ENCODE peak calls at places on chromosomes 1 and 21, in five cellular contexts. One of them, this sample, is unnamed.

GRCh38 chr1:229204863-229205777 is 65.8 kb upstream of the RAB4A start:
- DNase-seq in SK-N-DZ: no peak
- DNase-seq in CD8-positive, alpha-beta memory T cell: no peak
- DNase-seq in A172: no peak
- DNase-seq in stimulated activated CD4-positive, alpha-beta T cell treated with anti-CD3 and anti-CD28 coated beads, TNF-alpha, amount 100 ng/mL, for 1 hour: no peak
- DNase-seq in this sample: no peak

GRCh38 chr1:224377676-224378006 is 21.0 kb downstream of the CNIH4 start:
- DNase-seq in SK-N-DZ: no peak
- DNase-seq in CD8-positive, alpha-beta memory T cell: no peak
- DNase-seq in A172: peak; percentile 67
- DNase-seq in stimulated activated CD4-positive, alpha-beta T cell treated with anti-CD3 and anti-CD28 coated beads, TNF-alpha, amount 100 ng/mL, for 1 hour: no peak
- DNase-seq in this sample: no peak

GRCh38 chr1:233237623-233238022 is 57.9 kb downstream of the PCNX2 start:
- DNase-seq in SK-N-DZ: no peak
- DNase-seq in CD8-positive, alpha-beta memory T cell: no peak
- DNase-seq in A172: no peak
- DNase-seq in stimulated activated CD4-positive, alpha-beta T cell treated with anti-CD3 and anti-CD28 coated beads, TNF-alpha, amount 100 ng/mL, for 1 hour: no peak
- DNase-seq in this sample: no peak

GRCh38 chr1:235035928-235036327 is 92.7 kb downstream of the TOMM20 start:
- DNase-seq in CD8-positive, alpha-beta memory T cell: no peak
- DNase-seq in stimulated activated CD4-positive, alpha-beta T cell treated with anti-CD3 and anti-CD28 coated beads, TNF-alpha, amount 100 ng/mL, for 1 hour: no peak
- DNase-seq in A172: no peak
- DNase-seq in SK-N-DZ: no peak
- DNase-seq in this sample: no peak

GRCh38 chr1:94962745-94963265 is 35.9 kb upstream of the CNN3 start:
- DNase-seq in A172: peak; percentile 32
- DNase-seq in SK-N-DZ: no peak
- DNase-seq in CD8-positive, alpha-beta memory T cell: no peak
- DNase-seq in stimulated activated CD4-positive, alpha-beta T cell treated with anti-CD3 and anti-CD28 coated beads, TNF-alpha, amount 100 ng/mL, for 1 hour: no peak
- DNase-seq in this sample: peak; percentile 65

GRCh38 chr1:5481889-5482288 is 510.3 kb downstream of the NPHP4 start:
- DNase-seq in A172: no peak
- DNase-seq in stimulated activated CD4-positive, alpha-beta T cell treated with anti-CD3 and anti-CD28 coated beads, TNF-alpha, amount 100 ng/mL, for 1 hour: peak; percentile 9
- DNase-seq in SK-N-DZ: peak; percentile 68
- DNase-seq in CD8-positive, alpha-beta memory T cell: peak; percentile 6
- DNase-seq in this sample: no peak

GRCh38 chr1:161079436-161080110 is 9.8 kb downstream of the NECTIN4 start:
- DNase-seq in stimulated activated CD4-positive, alpha-beta T cell treated with anti-CD3 and anti-CD28 coated beads, TNF-alpha, amount 100 ng/mL, for 1 hour: no peak
- DNase-seq in CD8-positive, alpha-beta memory T cell: no peak
- DNase-seq in SK-N-DZ: no peak
- DNase-seq in A172: no peak
- DNase-seq in this sample: no peak

GRCh38 chr1:65959896-65960295 is 167.2 kb downstream of the PDE4B start:
- DNase-seq in SK-N-DZ: no peak
- DNase-seq in CD8-positive, alpha-beta memory T cell: no peak
- DNase-seq in stimulated activated CD4-positive, alpha-beta T cell treated with anti-CD3 and anti-CD28 coated beads, TNF-alpha, amount 100 ng/mL, for 1 hour: no peak
- DNase-seq in A172: no peak
- DNase-seq in this sample: no peak

GRCh38 chr21:43574741-43575465 is 84.4 kb downstream of the HSF2BP start:
- DNase-seq in SK-N-DZ: no peak
- DNase-seq in stimulated activated CD4-positive, alpha-beta T cell treated with anti-CD3 and anti-CD28 coated beads, TNF-alpha, amount 100 ng/mL, for 1 hour: no peak
- DNase-seq in A172: no peak
- DNase-seq in CD8-positive, alpha-beta memory T cell: no peak
- DNase-seq in this sample: no peak

GRCh38 chr1:157105988-157106812 is 6.6 kb upstream of the ETV3L start:
- DNase-seq in A172: peak; percentile 86
- DNase-seq in stimulated activated CD4-positive, alpha-beta T cell treated with anti-CD3 and anti-CD28 coated beads, TNF-alpha, amount 100 ng/mL, for 1 hour: no peak
- DNase-seq in CD8-positive, alpha-beta memory T cell: no peak
- DNase-seq in SK-N-DZ: no peak
- DNase-seq in this sample: peak; percentile 77

GRCh38 chr1:209787551-209787950 is 3.2 kb upstream of the C1orf74 start:
- DNase-seq in CD8-positive, alpha-beta memory T cell: no peak
- DNase-seq in SK-N-DZ: no peak
- DNase-seq in A172: no peak
- DNase-seq in stimulated activated CD4-positive, alpha-beta T cell treated with anti-CD3 and anti-CD28 coated beads, TNF-alpha, amount 100 ng/mL, for 1 hour: no peak
- DNase-seq in this sample: no peak

GRCh38 chr21:41506526-41507520 is 1.1 kb downstream of the TMPRSS2 start:
- DNase-seq in CD8-positive, alpha-beta memory T cell: no peak
- DNase-seq in A172: no peak
- DNase-seq in SK-N-DZ: no peak
- DNase-seq in stimulated activated CD4-positive, alpha-beta T cell treated with anti-CD3 and anti-CD28 coated beads, TNF-alpha, amount 100 ng/mL, for 1 hour: no peak
- DNase-seq in this sample: no peak

GRCh38 chr1:40153073-40153770 is 8.0 kb upstream of the RLF start:
- DNase-seq in A172: peak; percentile 26
- DNase-seq in stimulated activated CD4-positive, alpha-beta T cell treated with anti-CD3 and anti-CD28 coated beads, TNF-alpha, amount 100 ng/mL, for 1 hour: no peak
- DNase-seq in SK-N-DZ: peak; percentile 33
- DNase-seq in CD8-positive, alpha-beta memory T cell: no peak
- DNase-seq in this sample: peak; percentile 63

GRCh38 chr1:63004868-63005267 is 220.9 kb downstream of the ATG4C start:
- DNase-seq in stimulated activated CD4-positive, alpha-beta T cell treated with anti-CD3 and anti-CD28 coated beads, TNF-alpha, amount 100 ng/mL, for 1 hour: no peak
- DNase-seq in CD8-positive, alpha-beta memory T cell: no peak
- DNase-seq in SK-N-DZ: no peak
- DNase-seq in A172: peak; percentile 16
- DNase-seq in this sample: peak; percentile 8

GRCh38 chr1:231508941-231509340 is 19.5 kb upstream of the TSNAX start:
- DNase-seq in A172: no peak
- DNase-seq in CD8-positive, alpha-beta memory T cell: no peak
- DNase-seq in SK-N-DZ: no peak
- DNase-seq in stimulated activated CD4-positive, alpha-beta T cell treated with anti-CD3 and anti-CD28 coated beads, TNF-alpha, amount 100 ng/mL, for 1 hour: no peak
- DNase-seq in this sample: no peak

GRCh38 chr1:203906932-203907331 is 45.5 kb downstream of the SNRPE start:
- DNase-seq in A172: peak; percentile 95
- DNase-seq in SK-N-DZ: no peak
- DNase-seq in CD8-positive, alpha-beta memory T cell: no peak
- DNase-seq in stimulated activated CD4-positive, alpha-beta T cell treated with anti-CD3 and anti-CD28 coated beads, TNF-alpha, amount 100 ng/mL, for 1 hour: no peak
- DNase-seq in this sample: no peak

GRCh38 chr1:154212083-154212482 is 6.0 kb upstream of the CFAP141 start:
- DNase-seq in SK-N-DZ: no peak
- DNase-seq in A172: no peak
- DNase-seq in stimulated activated CD4-positive, alpha-beta T cell treated with anti-CD3 and anti-CD28 coated beads, TNF-alpha, amount 100 ng/mL, for 1 hour: no peak
- DNase-seq in CD8-positive, alpha-beta memory T cell: no peak
- DNase-seq in this sample: no peak

GRCh38 chr1:21295545-21295944 is 5.3 kb upstream of the ECE1 start:
- DNase-seq in SK-N-DZ: no peak
- DNase-seq in stimulated activated CD4-positive, alpha-beta T cell treated with anti-CD3 and anti-CD28 coated beads, TNF-alpha, amount 100 ng/mL, for 1 hour: no peak
- DNase-seq in CD8-positive, alpha-beta memory T cell: no peak
- DNase-seq in A172: no peak
- DNase-seq in this sample: peak; percentile 36

GRCh38 chr1:212669102-212669501 is 30.5 kb downstream of the BATF3 start:
- DNase-seq in A172: no peak
- DNase-seq in SK-N-DZ: no peak
- DNase-seq in stimulated activated CD4-positive, alpha-beta T cell treated with anti-CD3 and anti-CD28 coated beads, TNF-alpha, amount 100 ng/mL, for 1 hour: no peak
- DNase-seq in CD8-positive, alpha-beta memory T cell: no peak
- DNase-seq in this sample: peak; percentile 62

GRCh38 chr1:75953461-75953860 is 21.3 kb upstream of the ASB17 start:
- DNase-seq in CD8-positive, alpha-beta memory T cell: no peak
- DNase-seq in stimulated activated CD4-positive, alpha-beta T cell treated with anti-CD3 and anti-CD28 coated beads, TNF-alpha, amount 100 ng/mL, for 1 hour: no peak
- DNase-seq in A172: no peak
- DNase-seq in SK-N-DZ: no peak
- DNase-seq in this sample: no peak

GRCh38 chr1:24111264-24111997 is 504 bp downstream of the MYOM3 start:
- DNase-seq in stimulated activated CD4-positive, alpha-beta T cell treated with anti-CD3 and anti-CD28 coated beads, TNF-alpha, amount 100 ng/mL, for 1 hour: no peak
- DNase-seq in CD8-positive, alpha-beta memory T cell: no peak
- DNase-seq in SK-N-DZ: no peak
- DNase-seq in A172: no peak
- DNase-seq in this sample: no peak

GRCh38 chr1:76292418-76293184 is 218.1 kb downstream of the ST6GALNAC3 start:
- DNase-seq in A172: no peak
- DNase-seq in SK-N-DZ: no peak
- DNase-seq in CD8-positive, alpha-beta memory T cell: no peak
- DNase-seq in stimulated activated CD4-positive, alpha-beta T cell treated with anti-CD3 and anti-CD28 coated beads, TNF-alpha, amount 100 ng/mL, for 1 hour: no peak
- DNase-seq in this sample: no peak